ENCODE peak calls at places on chromosomes 7 and 10, in four cellular contexts. Q, W, I and P are unnamed samples.
A peak's percentile ranks its signal among the peaks of the same experiment; 100 is the strongest.

GRCh38 chr10:113323985-113324384 is 228.9 kb upstream of the HABP2 start:
- DNase-seq in Q (no peak), W (no peak), I (no peak), P (no peak)

GRCh38 chr7:135188298-135188984 is 17.9 kb upstream of the CYREN start:
- DNase-seq in Q (no peak), W (no peak), I (no peak), P (no peak)

GRCh38 chr10:34181545-34182300 is 633.4 kb downstream of the PARD3 start:
- DNase-seq in Q (no peak), W (peak; percentile 48), I (no peak), P (no peak)

GRCh38 chr7:8160810-8161209 is 101.2 kb downstream of the ICA1 start:
- DNase-seq in Q (no peak), W (no peak), I (no peak), P (no peak)

GRCh38 chr10:62657244-62657835 is 147.2 kb upstream of the ADO start:
- DNase-seq in Q (no peak), W (no peak), I (no peak), P (no peak)

GRCh38 chr7:140304071-140304799 is 94.1 kb downstream of the SLC37A3 start:
- DNase-seq in Q (no peak), W (no peak), I (no peak), P (no peak)

GRCh38 chr7:107506683-107507339 is 37.0 kb downstream of the GPR22 start:
- DNase-seq in Q (no peak), W (peak; percentile 15), I (peak; percentile 83), P (peak; percentile 72)

GRCh38 chr7:91657386-91658120 is 222.9 kb downstream of the MTERF1 start:
- DNase-seq in Q (peak; percentile 99), W (no peak), I (peak; percentile 49), P (no peak)

GRCh38 chr10:32073676-32074075 is 17.5 kb upstream of the KIF5B start:
- DNase-seq in Q (no peak), W (no peak), I (no peak), P (no peak)

GRCh38 chr7:26361637-26362036 is 70.0 kb downstream of the SNX10 start:
- DNase-seq in Q (no peak), W (no peak), I (no peak), P (no peak)

GRCh38 chr7:6443372-6443941 is 4.3 kb downstream of the DAGLB start:
- DNase-seq in Q (peak; percentile 94), W (peak; percentile 24), I (peak; percentile 72), P (peak; percentile 33)

GRCh38 chr10:133008196-133008595 is 65.8 kb upstream of the CFAP46 start:
- DNase-seq in Q (no peak), W (no peak), I (no peak), P (no peak)

GRCh38 chr10:133010095-133010837 is 67.9 kb upstream of the CFAP46 start:
- DNase-seq in Q (no peak), W (no peak), I (no peak), P (no peak)

GRCh38 chr10:133007360-133007858 is 65.0 kb upstream of the CFAP46 start:
- DNase-seq in Q (no peak), W (no peak), I (no peak), P (no peak)

GRCh38 chr10:133009218-133009954 is 67.0 kb upstream of the CFAP46 start:
- DNase-seq in Q (no peak), W (peak; percentile 59), I (peak; percentile 36), P (no peak)

GRCh38 chr10:133008736-133009135 is 66.4 kb upstream of the CFAP46 start:
- DNase-seq in Q (no peak), W (no peak), I (no peak), P (no peak)
- H3K27ac ChIP-seq in Q (no peak overlapping the region), W (peak overlapping the region; percentile 41), I (peak overlapping the region; percentile 55), P (no peak overlapping the region)

GRCh38 chr7:82441916-82442478 is 1.6 kb downstream of the CACNA2D1 start:
- DNase-seq in Q (peak; percentile 42), W (no peak), I (peak; percentile 5), P (no peak)
- H3K27ac ChIP-seq in Q (no peak overlapping the region), W (no peak overlapping the region), I (no peak overlapping the region), P (no peak overlapping the region)

GRCh38 chr10:86932674-86933073 is 24.7 kb downstream of the MMRN2 start:
- DNase-seq in Q (no peak), W (no peak), I (no peak), P (no peak)
- H3K27ac ChIP-seq in Q (no peak overlapping the region), W (no peak overlapping the region), I (no peak overlapping the region), P (no peak overlapping the region)

GRCh38 chr7:151992375-151992774 is 33.1 kb upstream of the GALNT11 start:
- DNase-seq in Q (no peak), W (peak; percentile 67), I (peak; percentile 21), P (no peak)

GRCh38 chr7:151999337-152000090 is 26.0 kb upstream of the GALNT11 start:
- DNase-seq in Q (no peak), W (no peak), I (no peak), P (no peak)

GRCh38 chr7:151990567-151990966 is 34.3 kb downstream of the GALNTL5 start:
- DNase-seq in Q (peak; percentile 15), W (no peak), I (no peak), P (no peak)

DNA sequence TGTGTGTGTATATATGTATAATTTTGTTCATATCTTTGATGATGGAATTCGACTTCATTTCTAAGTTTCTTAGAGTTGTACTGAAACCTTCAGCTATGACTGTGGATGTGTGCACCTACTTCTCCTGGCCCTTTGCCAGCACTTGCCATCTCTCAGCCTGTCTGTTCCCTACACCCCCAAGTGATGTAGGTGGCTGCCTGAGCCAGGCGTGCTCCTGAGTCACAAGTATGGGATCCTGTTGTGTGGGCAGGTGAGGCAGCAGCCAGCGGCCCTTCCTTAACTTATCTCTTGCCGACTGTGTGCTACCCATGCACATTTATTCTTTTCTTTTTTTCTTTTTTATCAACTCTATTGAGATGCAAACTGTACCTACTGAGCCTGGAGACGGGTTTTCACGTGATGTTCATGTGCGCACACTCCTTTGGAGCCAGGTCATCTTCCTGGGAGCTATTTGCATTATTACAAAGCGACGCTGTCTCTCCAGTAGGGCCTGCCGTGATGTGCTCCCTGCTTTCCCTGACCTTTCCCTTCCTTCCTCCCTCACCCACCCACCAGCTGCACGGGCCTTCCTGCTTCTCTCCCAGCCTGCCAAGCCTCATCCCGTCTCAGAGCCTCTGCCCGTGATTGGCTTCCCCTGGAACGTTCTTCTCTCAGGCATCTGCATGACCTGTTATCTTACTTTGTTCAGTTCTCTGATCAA is 31.3 kb upstream of the GALNT11 start:
- DNase-seq in Q (no peak), W (no peak), I (peak; percentile 4), P (no peak)
- H3K27ac ChIP-seq in Q (no peak overlapping the region), W (no peak overlapping the region), I (no peak overlapping the region), P (no peak overlapping the region)

GRCh38 chr7:74234549-74234948 is 19.6 kb downstream of the RFC2 start:
- DNase-seq in Q (no peak), W (no peak), I (no peak), P (no peak)

GRCh38 chr7:74231232-74231590 is 21.4 kb downstream of the LAT2 start:
- DNase-seq in Q (no peak), W (no peak), I (no peak), P (no peak)

GRCh38 chr7:74233655-74234280 is 20.4 kb downstream of the RFC2 start:
- DNase-seq in Q (peak; percentile 82), W (peak; percentile 71), I (no peak), P (no peak)

GRCh38 chr7:74228951-74229900 is 19.4 kb downstream of the LAT2 start:
- DNase-seq in Q (no peak), W (no peak), I (no peak), P (no peak)

DNA sequence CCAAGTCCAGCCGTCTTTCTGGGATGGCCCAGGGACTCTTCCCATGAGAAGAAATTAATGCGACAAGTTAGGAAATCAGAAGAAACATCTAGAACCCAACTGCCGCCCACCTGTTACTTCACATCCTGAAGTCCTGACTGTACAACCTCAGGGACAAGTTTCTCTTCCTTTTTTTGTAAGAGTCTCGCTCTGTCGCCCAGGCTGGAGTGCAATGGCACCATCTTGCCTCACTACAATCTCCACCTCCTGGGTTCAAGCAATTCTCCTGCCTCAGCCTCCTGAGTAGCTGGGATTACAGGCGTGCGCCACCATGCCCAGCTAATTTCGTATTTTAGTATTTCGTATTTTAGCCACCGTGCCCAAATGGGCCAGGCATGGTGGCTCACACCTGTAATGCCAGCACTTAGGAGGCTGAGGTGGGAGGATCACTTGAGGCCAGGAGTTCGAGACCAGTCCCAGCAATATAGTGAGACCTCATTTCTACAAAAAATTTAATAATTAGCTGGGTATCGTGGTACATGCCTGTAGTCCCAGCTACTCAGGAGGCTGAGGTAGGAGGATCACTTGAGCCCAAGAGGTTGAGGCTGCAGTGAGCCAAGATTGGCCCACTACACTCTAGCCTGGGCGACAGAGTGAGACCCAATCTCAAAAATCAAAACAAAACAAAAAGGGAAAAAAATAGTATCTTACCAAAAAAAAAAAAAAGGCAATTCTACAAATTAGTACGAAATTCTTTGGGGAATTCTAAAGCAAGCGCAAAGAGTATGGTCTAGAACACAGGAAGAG is 20.8 kb downstream of the LAT2 start:
- DNase-seq in Q (no peak), W (no peak), I (no peak), P (no peak)
- H3K27ac ChIP-seq in Q (no peak overlapping the region), W (no peak overlapping the region), I (peak overlapping the region; percentile 17), P (no peak overlapping the region)